ENCODE peak calls at places on chromosomes 4 and X, in five cellular contexts. B is cardiac muscle cell, Z is mesendoderm, S is left ventricle myocardium inferior, U is GM23248. O is an unnamed sample. For H3K4me1, the result is how much of the 10 kb centered on the place peaks cover.

GRCh38 chrX:9867753-9868152 is 81.5 kb downstream of the SHROOM2 start:
- DNase-seq in B (peak), Z (no peak), S (no peak), U (peak), O (no peak)

GRCh38 chrX:129792586-129793291 is 13.0 kb downstream of the SASH3 start:
- DNase-seq in U (no peak), S (no peak), B (no peak), Z (no peak), O (no peak)

GRCh38 chr4:98289375-98289774 is 28.2 kb downstream of the RAP1GDS1 start:
- DNase-seq in Z (no peak), S (no peak), B (peak), U (no peak), O (no peak)

GRCh38 chr4:169243808-169244207 is 26.9 kb downstream of the SH3RF1 start:
- DNase-seq in U (peak), Z (no peak), B (peak), S (no peak), O (no peak)

GRCh38 chr4:119683518-119683917 is 54.9 kb upstream of the PDE5A start:
- DNase-seq in Z (no peak), B (peak), S (no peak), U (peak), O (no peak)

GRCh38 chrX:10617964-10618342 is 2.4 kb downstream of the MID1 start:
- DNase-seq in U (peak), B (no peak), S (no peak), Z (no peak), O (no peak)

GRCh38 chr4:122716825-122717448 is 15.6 kb upstream of the BBS12 start:
- DNase-seq in Z (peak), U (peak), S (peak), B (peak), O (peak)

GRCh38 chr4:56142088-56142487 is 193.3 kb downstream of the CEP135 start:
- DNase-seq in Z (no peak), U (no peak), S (no peak), B (no peak), O (no peak)

GRCh38 chrX:147891886-147892285 is 19.8 kb upstream of the FMR1 start:
- DNase-seq in S (no peak), B (peak), U (peak), Z (no peak), O (no peak)

GRCh38 chr4:1576961-1577814 is 106.9 kb downstream of the FAM53A start:
- DNase-seq in B (no peak), U (no peak), Z (no peak), S (no peak), O (no peak)

GRCh38 chr4:4329496-4329895 is 39.4 kb downstream of the ZBTB49 start:
- DNase-seq in B (no peak), S (no peak), U (no peak), Z (no peak), O (no peak)

GRCh38 chrX:30889147-30890125 is at the start of gene TAB3:
- DNase-seq in Z (peak), U (peak), S (peak), B (peak), O (peak)

GRCh38 chrX:69234624-69235023 is 69.4 kb upstream of the PJA1 start:
- DNase-seq in B (no peak), Z (no peak), S (no peak), U (no peak), O (no peak)

GRCh38 chr4:4574052-4574451 is 32.2 kb upstream of the STX18 start:
- DNase-seq in B (no peak), S (no peak), U (no peak), Z (no peak), O (no peak)

GRCh38 chr4:143587703-143588102 is 74.2 kb downstream of the SMARCA5 start:
- DNase-seq in Z (peak), B (peak), S (no peak), U (peak), O (no peak)

GRCh38 chr4:2292679-2293108 is 30.8 kb upstream of the MXD4 start:
- DNase-seq in S (no peak), U (peak), B (peak), Z (no peak), O (no peak)

GRCh38 chrX:151982217-151982616 is 7.7 kb upstream of the GABRE start:
- DNase-seq in U (peak), B (peak), S (no peak), Z (no peak), O (no peak)

GRCh38 chr4:113106076-113106475 is 56.6 kb downstream of the ANK2 start:
- DNase-seq in S (no peak), U (peak), B (peak), Z (peak), O (no peak)

GRCh38 chr4:15584785-15585184 is 70.4 kb downstream of the FBXL5 start:
- DNase-seq in B (no peak), U (no peak), S (no peak), Z (no peak), O (no peak)
- H3K4me3 ChIP-seq in B (no peak), U (no peak), S (no peak), Z (no peak), O (no peak)

GRCh38 chrX:372856-373640 is 13.7 kb downstream of the PPP2R3B start:
- DNase-seq in Z (no peak), U (peak), B (peak), S (no peak), O (no peak)
- H3K4me1 ChIP-seq in Z (under half), U (under half), B (under half), S (under half), O (under half)

GRCh38 chr4:46992338-46992737 is 1.0 kb downstream of the GABRA4 start:
- DNase-seq in S (no peak), U (no peak), Z (no peak), B (no peak), O (no peak)

GRCh38 chr4:46994007-46994405 is 625 bp upstream of the GABRA4 start:
- DNase-seq in Z (no peak), B (no peak), U (no peak), S (no peak), O (no peak)

DNA sequence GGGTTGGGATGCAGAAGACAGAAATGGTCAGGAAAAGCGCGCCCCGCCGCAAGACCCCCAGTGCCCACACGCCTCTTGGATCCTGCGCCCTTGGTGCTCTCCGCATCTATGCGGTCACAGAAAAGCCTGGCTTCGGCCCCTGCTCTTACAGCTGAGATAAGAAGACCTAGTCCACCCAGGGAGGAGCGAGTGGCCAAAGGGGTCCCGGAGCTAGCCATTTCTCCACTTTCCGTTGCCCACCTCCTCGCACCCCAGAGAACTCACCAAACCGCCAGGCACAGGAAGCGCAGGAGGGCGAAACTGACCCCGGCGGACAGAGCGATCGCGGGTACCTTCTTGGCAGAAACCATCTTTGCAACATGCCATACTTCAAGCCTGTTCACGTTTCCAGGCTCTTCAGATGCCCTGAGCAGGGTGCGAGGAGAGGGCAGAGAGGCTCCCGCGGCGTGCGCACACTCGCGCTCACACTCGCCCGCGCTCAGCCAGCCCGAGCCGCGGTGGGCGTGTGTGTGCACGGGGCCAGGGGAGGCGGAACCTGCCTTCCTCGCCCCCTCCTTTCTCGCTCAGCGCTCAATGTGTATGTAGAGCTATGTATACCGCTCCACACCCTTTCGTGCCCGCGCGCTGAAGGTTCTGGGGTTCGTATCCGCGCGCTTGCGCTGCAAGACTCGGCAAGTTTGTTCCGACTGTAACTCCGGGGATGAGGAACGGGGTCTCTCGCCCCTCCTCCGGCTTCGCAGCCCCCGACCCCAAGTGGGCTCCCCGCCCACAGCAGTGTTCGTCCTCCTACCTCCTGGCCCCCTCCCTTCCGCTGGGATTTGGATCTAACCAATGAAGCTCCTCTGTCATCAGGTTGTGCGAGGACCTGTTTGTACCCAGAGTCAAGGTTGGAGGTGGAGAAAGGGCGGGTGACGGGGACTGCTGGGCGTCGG is at the start of gene GABRA4:
- DNase-seq in Z (peak), S (no peak), B (no peak), U (peak), O (no peak)
- H3K4me3 ChIP-seq in Z (peak), S (peak), B (peak), U (no peak), O (no peak)

GRCh38 chr4:15771419-15772058 is 6.6 kb upstream of the CD38 start:
- DNase-seq in Z (no peak), B (no peak), S (no peak), U (no peak), O (no peak)
- H3K4me1 ChIP-seq in Z (under half), B (under half), S (under half), U (under half), O (under half)

GRCh38 chrX:134236690-134237362 is at the start of gene CCDC160:
- DNase-seq in U (peak), S (peak), Z (peak), B (peak), O (peak)
- H3K4me3 ChIP-seq in U (peak), S (peak), Z (peak), B (peak), O (peak)

DNA sequence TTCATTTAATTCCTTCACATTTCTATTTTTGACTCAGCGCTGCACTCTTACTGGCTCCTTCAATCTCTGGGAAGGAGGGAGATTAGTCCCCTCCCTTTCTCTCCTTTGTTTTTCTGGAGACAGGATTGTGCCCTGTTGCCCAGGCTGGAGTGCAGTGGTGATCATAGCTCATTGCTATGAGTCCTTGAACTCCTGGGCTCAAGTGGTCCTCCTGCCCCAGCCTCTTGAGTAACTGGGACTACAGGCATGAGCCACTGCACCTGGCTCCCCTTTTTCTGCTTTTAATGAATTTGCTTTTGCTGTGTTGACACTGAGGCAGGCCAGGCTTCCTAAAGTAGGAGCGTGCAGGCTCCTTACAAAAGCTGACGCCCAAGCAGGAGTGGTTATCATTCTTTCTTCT is 10.5 kb downstream of the TBC1D14 start:
- DNase-seq in Z (no peak), U (no peak), B (no peak), S (no peak), O (no peak)
- H3K4me1 ChIP-seq in Z (under half), U (under half), B (under half), S (under half), O (under half)

DNA sequence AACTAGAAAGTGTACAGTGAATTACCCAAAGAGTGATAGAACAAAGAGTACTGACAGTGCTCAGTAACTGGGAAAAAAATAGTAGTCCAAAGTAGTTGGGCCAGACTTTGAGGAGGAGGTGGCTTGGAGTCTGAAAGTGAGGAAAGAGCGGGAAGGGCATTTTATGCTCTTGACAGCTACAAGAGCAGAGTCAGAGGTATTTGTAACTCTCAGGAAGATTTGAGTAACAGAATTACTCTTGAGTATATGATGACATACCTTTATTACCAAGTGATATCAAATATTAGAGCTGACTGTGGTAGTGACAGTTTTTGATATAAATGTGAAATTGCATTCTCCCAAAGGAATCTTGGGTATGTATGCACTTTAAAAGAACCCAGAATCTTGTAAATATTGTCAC is 2.2 kb downstream of the SLAIN2 start:
- DNase-seq in Z (no peak), S (no peak), B (peak), U (peak), O (no peak)
- H3K4me3 ChIP-seq in Z (no peak), S (peak), B (peak), U (peak), O (no peak)

DNA sequence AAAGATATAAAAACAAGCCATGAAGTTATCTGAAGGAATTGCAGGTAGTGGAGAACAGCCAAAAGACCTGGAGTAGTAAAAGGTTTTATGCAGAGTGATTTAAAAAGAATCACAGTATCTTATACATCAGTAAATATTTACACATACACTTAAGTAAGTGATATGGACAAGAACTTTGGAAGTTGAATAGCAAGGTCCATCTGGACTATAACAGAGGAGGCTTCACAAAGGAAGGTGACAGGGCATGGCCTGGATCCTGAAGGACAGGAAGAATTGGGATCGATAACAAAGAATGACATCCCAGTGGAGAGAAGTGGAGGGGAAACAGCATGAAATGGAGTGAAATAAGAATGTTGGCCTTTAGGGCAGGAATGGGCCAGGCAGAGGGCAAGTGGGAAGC is 46.2 kb downstream of the TET2 start:
- DNase-seq in S (no peak), Z (no peak), U (no peak), B (no peak), O (no peak)
- H3K4me1 ChIP-seq in S (half or more), Z (under half), U (half or more), B (under half), O (under half)

DNA sequence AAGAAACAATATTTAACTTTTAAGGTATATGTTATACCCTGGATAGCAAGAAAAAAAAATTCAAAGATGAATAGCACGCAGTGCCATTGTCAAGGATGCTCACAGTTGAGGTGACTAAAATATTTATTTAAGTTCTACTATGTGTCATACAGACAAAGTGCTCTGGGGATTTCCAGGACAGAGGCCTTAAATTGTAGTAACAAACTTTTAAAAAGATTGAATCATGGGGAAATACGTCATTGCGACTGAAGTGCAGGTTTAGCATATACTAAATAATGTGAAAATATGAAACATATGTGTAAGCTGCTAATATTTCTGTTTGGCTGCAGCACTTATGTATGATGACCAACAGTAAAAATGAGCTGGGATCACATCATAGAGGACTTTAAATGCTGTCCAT is 748.0 kb upstream of the PCDH7 start:
- DNase-seq in S (no peak), U (no peak), B (no peak), Z (no peak), O (no peak)
- H3K4me3 ChIP-seq in S (no peak), U (no peak), B (no peak), Z (no peak), O (no peak)

O was measured in body of pancreas.